ENCODE peak calls at places on chromosomes 2 and 18, in six cellular contexts. Q, G, W, S, U and I are unnamed samples.

GRCh38 chr18:49645836-49646235 is 84.0 kb downstream of the LIPG start:
- DNase-seq in G (no peak), S (no peak), Q (no peak), U (no peak), W (peak), I (peak)

GRCh38 chr2:152920846-152921245 is 202.4 kb downstream of the ARL6IP6 start:
- DNase-seq in U (no peak), G (no peak), W (no peak), S (no peak), Q (no peak), I (no peak)

GRCh38 chr2:202335791-202336467 is 40.2 kb upstream of the BMPR2 start:
- DNase-seq in W (no peak), G (no peak), S (no peak), Q (no peak), U (no peak), I (no peak)

GRCh38 chr2:146873056-146873455 is 971.8 kb upstream of the ACVR2A start:
- DNase-seq in Q (no peak), W (no peak), S (no peak), G (no peak), U (no peak), I (no peak)

GRCh38 chr2:95730813-95731212 is 139.0 kb downstream of the TRIM43 start:
- DNase-seq in Q (no peak), W (no peak), S (no peak), G (no peak), U (no peak), I (no peak)

GRCh38 chr2:3867451-3867850 is 164.1 kb downstream of the DCDC2C start:
- DNase-seq in U (no peak), W (no peak), Q (no peak), G (no peak), S (no peak), I (no peak)

GRCh38 chr2:135150711-135151110 is 98.6 kb downstream of the RAB3GAP1 start:
- DNase-seq in W (no peak), U (no peak), G (no peak), Q (no peak), S (no peak), I (no peak)

GRCh38 chr2:235244497-235245215 is 249.2 kb upstream of the AGAP1 start:
- DNase-seq in S (no peak), U (no peak), W (no peak), G (no peak), Q (no peak), I (no peak)

GRCh38 chr2:29726976-29727375 is 194.4 kb downstream of the ALK start:
- DNase-seq in Q (no peak), S (no peak), W (no peak), U (no peak), G (no peak), I (no peak)

GRCh38 chr18:56748698-56749268 is 97.6 kb downstream of the WDR7 start:
- DNase-seq in S (peak), W (no peak), U (no peak), G (peak), Q (peak), I (no peak)

GRCh38 chr18:44680271-44681038 is at the start of gene SETBP1:
- DNase-seq in G (no peak), S (peak), U (no peak), Q (peak), W (peak), I (peak)

GRCh38 chr2:157497603-157498314 is 53.9 kb upstream of the CYTIP start:
- DNase-seq in U (no peak), Q (peak), W (no peak), S (peak), G (peak), I (no peak)

GRCh38 chr2:212580117-212580516 is 41.5 kb upstream of the ERBB4 start:
- DNase-seq in W (no peak), S (no peak), U (no peak), G (no peak), Q (no peak), I (no peak)

GRCh38 chr18:55418439-55418838 is 169.6 kb downstream of the TCF4 start:
- DNase-seq in Q (no peak), G (no peak), S (no peak), U (no peak), W (no peak), I (no peak)

GRCh38 chr18:61713502-61713901 is 179.3 kb downstream of the RNF152 start:
- DNase-seq in U (no peak), Q (no peak), W (no peak), S (no peak), G (no peak), I (no peak)

GRCh38 chr2:152506843-152507242 is 171.9 kb downstream of the FMNL2 start:
- DNase-seq in Q (no peak), W (no peak), U (no peak), G (no peak), S (no peak), I (no peak)

GRCh38 chr2:172927381-172928357 is 148.0 kb upstream of the MAP3K20 start:
- DNase-seq in G (no peak), U (no peak), Q (no peak), S (no peak), W (no peak), I (peak)

GRCh38 chr2:20081841-20082240 is 30.4 kb upstream of the LAPTM4A start:
- DNase-seq in Q (no peak), G (no peak), U (no peak), W (no peak), S (no peak), I (no peak)

GRCh38 chr2:232581725-232582124 is 31.2 kb downstream of the EIF4E2 start:
- DNase-seq in Q (no peak), G (no peak), U (no peak), S (no peak), W (no peak), I (no peak)

GRCh38 chr18:57767259-57768050 is 35.7 kb downstream of the ATP8B1 start:
- DNase-seq in W (no peak), U (no peak), G (no peak), Q (no peak), S (no peak), I (no peak)

GRCh38 chr2:164691346-164691887 is 70.1 kb upstream of the GRB14 start:
- DNase-seq in Q (no peak), S (no peak), U (no peak), G (no peak), W (no peak), I (no peak)

GRCh38 chr2:53969285-53970094 is 1.3 kb downstream of the PSME4 start:
- DNase-seq in U (no peak), S (no peak), W (no peak), Q (peak), G (peak), I (no peak)

GRCh38 chr2:189022002-189022401 is 47.8 kb downstream of the COL3A1 start:
- DNase-seq in U (no peak), S (no peak), W (no peak), G (no peak), Q (no peak), I (no peak)

GRCh38 chr2:29260151-29260772 is 145.0 kb downstream of the CLIP4 start:
- DNase-seq in W (no peak), G (no peak), U (no peak), Q (no peak), S (no peak), I (no peak)

GRCh38 chr18:3655637-3656050 is 205.7 kb downstream of the TGIF1 start:
- DNase-seq in U (no peak), W (peak), G (peak), S (no peak), Q (no peak), I (no peak)

GRCh38 chr18:58216071-58216471 is 172.0 kb downstream of the NEDD4L start:
- DNase-seq in W (peak), G (peak), S (peak), Q (no peak), U (no peak), I (no peak)

GRCh38 chr2:216017365-216017764 is 4.0 kb upstream of the MREG start:
- DNase-seq in Q (no peak), S (no peak), G (no peak), U (no peak), W (peak), I (no peak)

GRCh38 chr18:2070636-2071035 is 500.7 kb downstream of the METTL4 start:
- DNase-seq in W (no peak), S (no peak), U (no peak), Q (no peak), G (peak), I (no peak)